ENCODE peak calls at places on chromosomes 13 and 19, in seven cellular contexts. One of them, this sample, is unnamed.

GRCh38 chr19:18227781-18228271 is 1.6 kb upstream of the PDE4C start:
- DNase-seq in iPS DF 6.9: no peak
- DNase-seq in NCI-H510A: no peak
- DNase-seq in Calu3: no peak
- DNase-seq in body of pancreas: no peak
- DNase-seq in astrocyte: no peak
- DNase-seq in GM13976: no peak
- DNase-seq in this sample: no peak

GRCh38 chr19:51470966-51471365 is 7.4 kb upstream of the CEACAM18 start:
- DNase-seq in iPS DF 6.9: no peak
- DNase-seq in GM13976: no peak
- DNase-seq in Calu3: no peak
- DNase-seq in body of pancreas: no peak
- DNase-seq in astrocyte: no peak
- DNase-seq in NCI-H510A: no peak
- DNase-seq in this sample: peak

GRCh38 chr19:51784922-51785690 is 9.9 kb upstream of the FPR3 start:
- DNase-seq in astrocyte: peak
- DNase-seq in body of pancreas: peak
- DNase-seq in Calu3: no peak
- DNase-seq in GM13976: no peak
- DNase-seq in iPS DF 6.9: no peak
- DNase-seq in NCI-H510A: no peak
- DNase-seq in this sample: no peak

GRCh38 chr13:102878491-102878890 is 32.7 kb downstream of the ERCC5 start:
- DNase-seq in body of pancreas: no peak
- DNase-seq in iPS DF 6.9: no peak
- DNase-seq in astrocyte: peak
- DNase-seq in NCI-H510A: no peak
- DNase-seq in Calu3: no peak
- DNase-seq in GM13976: no peak
- DNase-seq in this sample: no peak

GRCh38 chr13:62246581-62246980 is 830.9 kb upstream of the PCDH20 start:
- DNase-seq in iPS DF 6.9: no peak
- DNase-seq in NCI-H510A: no peak
- DNase-seq in GM13976: no peak
- DNase-seq in Calu3: no peak
- DNase-seq in body of pancreas: no peak
- DNase-seq in astrocyte: peak
- DNase-seq in this sample: no peak

GRCh38 chr19:14127176-14127575 is 9.2 kb downstream of the ASF1B start:
- DNase-seq in astrocyte: no peak
- DNase-seq in body of pancreas: no peak
- DNase-seq in NCI-H510A: no peak
- DNase-seq in Calu3: no peak
- DNase-seq in GM13976: no peak
- DNase-seq in iPS DF 6.9: no peak
- DNase-seq in this sample: no peak

GRCh38 chr19:12867120-12868099 is 13.8 kb downstream of the DNASE2 start:
- DNase-seq in GM13976: peak
- DNase-seq in astrocyte: peak
- DNase-seq in iPS DF 6.9: peak
- DNase-seq in body of pancreas: peak
- DNase-seq in NCI-H510A: no peak
- DNase-seq in Calu3: no peak
- DNase-seq in this sample: peak

GRCh38 chr19:35155441-35155840 is 906 bp downstream of the FXYD5 start:
- DNase-seq in NCI-H510A: no peak
- DNase-seq in iPS DF 6.9: no peak
- DNase-seq in astrocyte: no peak
- DNase-seq in Calu3: no peak
- DNase-seq in GM13976: peak
- DNase-seq in body of pancreas: no peak
- DNase-seq in this sample: no peak

GRCh38 chr13:20901668-20902437 is 693 bp downstream of the XPO4 start:
- DNase-seq in astrocyte: peak
- DNase-seq in iPS DF 6.9: no peak
- DNase-seq in body of pancreas: peak
- DNase-seq in GM13976: peak
- DNase-seq in Calu3: peak
- DNase-seq in NCI-H510A: peak
- DNase-seq in this sample: peak

GRCh38 chr13:21014666-21015170 is 46.7 kb downstream of the LATS2 start:
- DNase-seq in GM13976: no peak
- DNase-seq in NCI-H510A: no peak
- DNase-seq in body of pancreas: no peak
- DNase-seq in Calu3: no peak
- DNase-seq in astrocyte: peak
- DNase-seq in iPS DF 6.9: no peak
- DNase-seq in this sample: no peak

GRCh38 chr19:37594982-37595382 is 306 bp downstream of the ZNF540 start:
- DNase-seq in NCI-H510A: no peak
- DNase-seq in iPS DF 6.9: no peak
- DNase-seq in astrocyte: peak
- DNase-seq in body of pancreas: peak
- DNase-seq in GM13976: no peak
- DNase-seq in Calu3: peak
- DNase-seq in this sample: peak

GRCh38 chr19:48997972-48998371 is 4.3 kb downstream of the RUVBL2 start:
- DNase-seq in GM13976: peak
- DNase-seq in iPS DF 6.9: no peak
- DNase-seq in astrocyte: no peak
- DNase-seq in body of pancreas: peak
- DNase-seq in Calu3: peak
- DNase-seq in NCI-H510A: peak
- DNase-seq in this sample: no peak

GRCh38 chr13:75195479-75196111 is 286.4 kb downstream of the TBC1D4 start:
- DNase-seq in NCI-H510A: no peak
- DNase-seq in GM13976: no peak
- DNase-seq in iPS DF 6.9: no peak
- DNase-seq in astrocyte: no peak
- DNase-seq in body of pancreas: no peak
- DNase-seq in Calu3: no peak
- DNase-seq in this sample: no peak

GRCh38 chr19:40822161-40822560 is 23.2 kb downstream of the EGLN2 start:
- DNase-seq in iPS DF 6.9: no peak
- DNase-seq in GM13976: peak
- DNase-seq in NCI-H510A: no peak
- DNase-seq in astrocyte: no peak
- DNase-seq in Calu3: no peak
- DNase-seq in body of pancreas: peak
- DNase-seq in this sample: no peak

GRCh38 chr13:50893211-50893852 is 16.3 kb upstream of the RNASEH2B start:
- DNase-seq in GM13976: peak
- DNase-seq in body of pancreas: no peak
- DNase-seq in Calu3: no peak
- DNase-seq in astrocyte: peak
- DNase-seq in iPS DF 6.9: no peak
- DNase-seq in NCI-H510A: no peak
- DNase-seq in this sample: no peak

GRCh38 chr19:33685541-33685940 is 63.8 kb downstream of the CHST8 start:
- DNase-seq in body of pancreas: no peak
- DNase-seq in astrocyte: no peak
- DNase-seq in NCI-H510A: no peak
- DNase-seq in Calu3: no peak
- DNase-seq in GM13976: no peak
- DNase-seq in iPS DF 6.9: no peak
- DNase-seq in this sample: no peak

GRCh38 chr13:28585557-28585956 is 73.4 kb upstream of the POMP start:
- DNase-seq in NCI-H510A: no peak
- DNase-seq in Calu3: no peak
- DNase-seq in astrocyte: no peak
- DNase-seq in GM13976: no peak
- DNase-seq in body of pancreas: no peak
- DNase-seq in iPS DF 6.9: no peak
- DNase-seq in this sample: no peak

GRCh38 chr13:74978596-74978995 is 503.4 kb downstream of the TBC1D4 start:
- DNase-seq in Calu3: no peak
- DNase-seq in astrocyte: no peak
- DNase-seq in GM13976: no peak
- DNase-seq in iPS DF 6.9: no peak
- DNase-seq in body of pancreas: no peak
- DNase-seq in NCI-H510A: no peak
- DNase-seq in this sample: no peak

GRCh38 chr13:90068658-90069057 is 1278.8 kb upstream of the MIR17HG start:
- DNase-seq in body of pancreas: no peak
- DNase-seq in NCI-H510A: no peak
- DNase-seq in iPS DF 6.9: no peak
- DNase-seq in GM13976: no peak
- DNase-seq in Calu3: no peak
- DNase-seq in astrocyte: no peak
- DNase-seq in this sample: no peak

GRCh38 chr19:57282011-57282636 is 1.8 kb downstream of the ZNF460 start:
- DNase-seq in Calu3: no peak
- DNase-seq in body of pancreas: no peak
- DNase-seq in GM13976: peak
- DNase-seq in iPS DF 6.9: no peak
- DNase-seq in NCI-H510A: no peak
- DNase-seq in astrocyte: no peak
- DNase-seq in this sample: peak

GRCh38 chr13:73403362-73404150 is 344.8 kb downstream of the KLF5 start:
- DNase-seq in astrocyte: peak
- DNase-seq in body of pancreas: no peak
- DNase-seq in Calu3: no peak
- DNase-seq in NCI-H510A: no peak
- DNase-seq in iPS DF 6.9: no peak
- DNase-seq in GM13976: no peak
- DNase-seq in this sample: no peak

GRCh38 chr13:41017153-41017552 is 2.0 kb downstream of the ELF1 start:
- DNase-seq in astrocyte: no peak
- DNase-seq in GM13976: no peak
- DNase-seq in NCI-H510A: no peak
- DNase-seq in body of pancreas: no peak
- DNase-seq in Calu3: peak
- DNase-seq in iPS DF 6.9: no peak
- DNase-seq in this sample: peak

GRCh38 chr13:51178456-51179074 is 43.6 kb upstream of the FAM124A start:
- DNase-seq in NCI-H510A: no peak
- DNase-seq in body of pancreas: no peak
- DNase-seq in GM13976: no peak
- DNase-seq in Calu3: no peak
- DNase-seq in iPS DF 6.9: no peak
- DNase-seq in astrocyte: no peak
- DNase-seq in this sample: no peak

GRCh38 chr19:46639356-46640061 is 3.5 kb upstream of the GNG8 start:
- DNase-seq in GM13976: peak
- DNase-seq in NCI-H510A: no peak
- DNase-seq in iPS DF 6.9: no peak
- DNase-seq in Calu3: no peak
- DNase-seq in astrocyte: peak
- DNase-seq in body of pancreas: no peak
- DNase-seq in this sample: no peak

GRCh38 chr13:39506559-39507390 is 96.2 kb downstream of the LHFPL6 start:
- DNase-seq in astrocyte: peak
- DNase-seq in GM13976: no peak
- DNase-seq in Calu3: no peak
- DNase-seq in NCI-H510A: no peak
- DNase-seq in iPS DF 6.9: no peak
- DNase-seq in body of pancreas: no peak
- DNase-seq in this sample: no peak

GRCh38 chr13:47218611-47219010 is 321.8 kb upstream of the HTR2A start:
- DNase-seq in Calu3: no peak
- DNase-seq in iPS DF 6.9: no peak
- DNase-seq in astrocyte: no peak
- DNase-seq in GM13976: no peak
- DNase-seq in NCI-H510A: no peak
- DNase-seq in body of pancreas: no peak
- DNase-seq in this sample: no peak

GRCh38 chr13:113934576-113934975 is 39.3 kb downstream of the C13orf46 start:
- DNase-seq in iPS DF 6.9: no peak
- DNase-seq in GM13976: no peak
- DNase-seq in NCI-H510A: no peak
- DNase-seq in astrocyte: no peak
- DNase-seq in Calu3: no peak
- DNase-seq in body of pancreas: no peak
- DNase-seq in this sample: no peak

GRCh38 chr13:113837554-113838355 is 26.1 kb downstream of the GAS6 start:
- DNase-seq in astrocyte: peak
- DNase-seq in NCI-H510A: peak
- DNase-seq in GM13976: no peak
- DNase-seq in iPS DF 6.9: no peak
- DNase-seq in Calu3: peak
- DNase-seq in body of pancreas: peak
- DNase-seq in this sample: peak